ENCODE peak calls at places on chromosomes 11 and 22, in four cellular contexts. V, F, X and H are unnamed samples.

GRCh38 chr11:128553662-128554392 is 33.5 kb downstream of the ETS1 start:
- DNase-seq in V (no peak), F (no peak), X (no peak), H (no peak)

GRCh38 chr11:789951-790350 is at the start of gene CEND1:
- DNase-seq in X (no peak), V (no peak), F (peak; percentile 89), H (peak; percentile 95)

GRCh38 chr11:47469411-47470179 is 20.7 kb upstream of the RAPSN start:
- DNase-seq in V (no peak), X (no peak), F (no peak), H (no peak)

GRCh38 chr22:41909290-41910049 is 5.4 kb downstream of the SHISA8 start:
- DNase-seq in F (no peak), X (no peak), V (no peak), H (no peak)

GRCh38 chr11:95229199-95230053 is 1.6 kb downstream of the SESN3 start:
- DNase-seq in F (no peak), X (no peak), V (no peak), H (peak; percentile 14)

GRCh38 chr11:128686745-128687177 is 7.1 kb upstream of the FLI1 start:
- DNase-seq in V (no peak), X (no peak), F (no peak), H (peak; percentile 71)

GRCh38 chr11:67138922-67139321 is 19.9 kb downstream of the KDM2A start:
- DNase-seq in V (no peak), X (no peak), F (no peak), H (no peak)

GRCh38 chr11:29963796-29964195 is 53.0 kb downstream of the KCNA4 start:
- DNase-seq in X (no peak), F (no peak), V (no peak), H (no peak)

GRCh38 chr22:27542602-27543001 is 259.0 kb downstream of the MN1 start:
- DNase-seq in X (no peak), F (no peak), V (no peak), H (no peak)

GRCh38 chr11:86719781-86720463 is 47.5 kb upstream of the ME3 start:
- DNase-seq in X (no peak), V (no peak), F (no peak), H (no peak)

GRCh38 chr11:29333993-29334780 is 682.6 kb downstream of the KCNA4 start:
- DNase-seq in V (peak; percentile 32), F (no peak), X (peak; percentile 31), H (peak; percentile 23)

GRCh38 chr11:57646756-57647303 is 2.9 kb downstream of the YPEL4 start:
- DNase-seq in V (no peak), F (no peak), X (no peak), H (no peak)

GRCh38 chr11:95977534-95978174 is 53.7 kb upstream of the MTMR2 start:
- DNase-seq in F (no peak), V (peak; percentile 63), X (no peak), H (no peak)

GRCh38 chr22:43743131-43743530 is 69.0 kb downstream of the EFCAB6 start:
- DNase-seq in X (no peak), F (peak; percentile 9), V (no peak), H (no peak)

GRCh38 chr11:56783448-56784041 is 35.0 kb upstream of the OR9G4 start:
- DNase-seq in V (peak; percentile 49), X (no peak), F (peak; percentile 13), H (peak; percentile 12)

GRCh38 chr11:2997406-2997805 is 5.3 kb upstream of the NAP1L4 start:
- DNase-seq in X (no peak), V (no peak), F (no peak), H (no peak)

GRCh38 chr11:2998073-2998850 is 6.1 kb upstream of the NAP1L4 start:
- DNase-seq in F (peak; percentile 51), V (no peak), X (no peak), H (no peak)

GRCh38 chr11:3001496-3001895 is 9.4 kb upstream of the NAP1L4 start:
- DNase-seq in F (no peak), V (no peak), X (no peak), H (peak; percentile 55)

GRCh38 chr11:3000032-3000961 is 8.2 kb upstream of the NAP1L4 start:
- DNase-seq in X (no peak), F (no peak), V (no peak), H (peak; percentile 88)

GRCh38 chr11:2999464-2999998 is 7.4 kb upstream of the NAP1L4 start:
- DNase-seq in V (no peak), F (no peak), X (no peak), H (no peak)
- TF ChIP-seq MXI1 in V (no peak), F (no peak), X (no peak), H (no peak)

DNA sequence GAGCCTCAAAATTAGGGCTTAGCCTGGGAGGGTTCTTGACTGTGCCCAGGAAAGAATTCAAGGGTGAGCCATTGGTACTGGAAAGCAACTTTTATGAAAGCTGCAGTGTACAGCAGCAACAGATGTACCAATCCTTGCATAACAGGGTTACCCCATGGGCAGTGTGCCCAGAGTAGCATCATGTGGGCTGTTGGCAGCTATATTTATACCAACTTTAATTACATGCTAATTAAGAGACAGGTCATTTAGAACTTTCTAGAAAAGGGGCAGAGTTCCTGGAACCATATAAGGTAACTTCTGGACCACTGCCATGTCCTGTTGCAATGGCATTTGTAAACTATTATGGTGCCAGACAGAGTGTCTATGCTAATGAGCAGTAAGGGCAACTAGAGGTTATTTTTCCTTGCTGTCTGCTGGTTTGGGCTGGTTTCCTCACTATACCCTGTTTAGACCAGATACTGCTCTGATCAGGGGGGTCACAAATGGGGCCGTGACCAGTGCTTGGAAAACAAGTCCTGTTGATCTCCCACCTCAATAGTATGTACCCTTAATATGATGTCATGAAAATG is 1120.5 kb upstream of the RAG2 start:
- DNase-seq in V (no peak), X (no peak), F (no peak), H (no peak)
- TF ChIP-seq SIN3A in V (no peak), X (no peak), F (no peak), H (no peak)

DNA sequence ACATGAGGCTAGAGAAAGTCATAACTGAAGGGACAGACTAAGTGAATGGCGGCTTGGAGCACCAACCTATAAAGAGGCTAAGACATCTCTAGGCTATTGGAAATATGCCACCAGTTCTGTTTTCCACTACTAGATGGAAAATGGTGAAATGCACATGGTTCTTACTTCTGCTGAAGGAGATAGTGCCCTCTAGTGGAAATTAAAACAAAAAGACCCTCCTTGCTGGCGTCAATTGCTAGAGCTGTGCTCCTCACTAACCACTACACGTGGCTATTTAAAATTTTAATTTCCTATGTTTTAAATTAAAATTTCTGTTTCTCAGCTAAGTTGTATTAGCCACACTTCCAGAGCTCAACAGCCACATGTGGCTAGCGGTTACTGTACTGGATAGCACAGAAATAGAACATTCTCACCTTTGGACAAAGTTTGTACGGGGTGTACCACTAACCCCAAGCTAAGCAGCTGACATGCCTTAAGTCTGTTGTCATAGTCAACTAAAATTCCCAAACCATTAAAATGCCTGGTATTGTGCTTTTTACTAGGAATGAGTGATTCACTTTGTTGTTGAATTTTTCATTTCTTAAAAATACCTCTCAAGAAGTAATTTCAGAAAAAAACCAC is 34.1 kb upstream of the CALCA start:
- DNase-seq in V (peak; percentile 46), X (peak; percentile 0), F (peak; percentile 19), H (peak; percentile 3)
- TF ChIP-seq YY1 in V (no peak), X (no peak), F (no peak), H (no peak)

DNA sequence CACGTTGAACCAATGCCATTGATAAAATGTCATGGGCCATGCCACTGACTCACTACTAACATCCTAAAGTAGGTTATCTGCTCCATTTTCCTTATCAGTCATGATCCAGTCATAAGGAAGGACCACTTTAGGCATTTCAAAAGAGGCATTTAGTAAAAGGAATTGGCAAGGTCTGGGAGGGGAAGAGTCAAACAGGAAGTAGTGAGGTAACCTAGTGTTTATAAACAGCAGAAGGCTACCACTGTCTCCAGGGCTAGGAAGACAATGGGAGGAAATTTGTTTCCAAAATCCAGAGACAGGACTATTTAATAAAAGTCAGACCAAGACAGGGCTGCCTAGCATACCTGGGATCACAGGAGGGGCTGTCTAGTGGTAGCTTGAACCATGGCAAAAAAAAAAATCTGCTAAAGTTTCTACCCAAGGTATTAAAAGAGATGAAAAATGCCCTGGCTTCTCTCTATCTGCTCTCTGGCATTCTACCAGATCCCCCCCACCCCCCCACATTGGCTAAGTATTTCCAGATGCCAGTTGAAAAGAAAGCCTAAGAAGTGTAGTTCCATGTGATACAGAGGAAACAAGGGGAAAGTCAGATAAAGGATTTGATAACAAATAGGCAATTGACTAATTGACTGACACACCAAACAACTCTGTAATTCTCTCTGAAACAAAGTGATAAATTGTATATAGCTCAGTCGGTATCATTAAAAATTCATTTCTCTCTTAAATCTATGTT is 50.4 kb upstream of the C11orf87 start:
- DNase-seq in V (no peak), F (no peak), X (no peak), H (peak; percentile 20)
- TF ChIP-seq MXI1 in V (no peak), F (no peak), X (no peak), H (no peak)

DNA sequence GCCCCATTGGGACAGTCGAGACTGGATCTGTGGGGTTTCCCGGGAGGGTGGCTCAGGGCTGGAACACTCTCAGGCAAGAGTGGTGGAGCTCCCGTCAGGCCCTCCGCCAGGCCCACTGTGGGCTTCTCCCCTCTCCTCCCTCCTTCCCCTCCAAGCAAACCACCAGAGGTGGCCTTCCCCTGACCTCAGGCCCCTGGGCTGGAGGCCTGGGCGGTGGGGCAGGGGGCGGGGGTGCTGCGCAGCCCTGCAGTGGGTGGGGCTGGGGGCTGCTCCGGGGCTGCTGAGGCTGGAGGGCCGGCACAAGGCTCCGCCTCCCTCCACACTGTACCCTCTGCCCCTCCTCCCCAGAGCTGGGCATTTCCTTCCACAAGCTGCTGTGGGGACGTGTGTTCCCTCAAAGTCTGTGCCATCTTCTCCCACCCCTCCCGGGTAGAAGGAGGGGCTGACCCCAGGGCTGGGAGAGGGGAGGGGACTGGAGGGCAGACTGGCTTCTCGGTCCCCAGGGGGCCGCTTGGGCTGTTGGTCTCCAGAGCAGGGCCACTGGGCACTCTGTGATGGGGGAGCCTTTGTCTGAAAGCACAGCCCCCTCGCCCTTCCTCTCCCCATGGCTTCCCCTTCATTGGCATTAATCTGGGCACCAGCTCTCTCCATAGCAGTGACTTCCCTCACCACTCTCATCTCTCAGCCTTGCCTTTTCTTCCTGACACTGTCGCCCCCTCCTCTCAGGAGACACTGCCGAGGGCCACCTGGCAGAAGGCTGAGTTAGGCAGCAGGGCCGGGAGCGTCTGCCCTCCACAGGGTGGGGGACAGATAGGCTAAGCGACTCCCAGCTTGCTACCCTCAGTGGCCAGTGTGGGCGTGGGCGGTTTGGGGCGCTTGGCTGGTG is 7.1 kb downstream of the RCOR2 start:
- DNase-seq in F (no peak), V (no peak), X (no peak), H (peak; percentile 94)
- TF ChIP-seq SIN3A in F (no peak), V (no peak), X (no peak), H (no peak)

DNA sequence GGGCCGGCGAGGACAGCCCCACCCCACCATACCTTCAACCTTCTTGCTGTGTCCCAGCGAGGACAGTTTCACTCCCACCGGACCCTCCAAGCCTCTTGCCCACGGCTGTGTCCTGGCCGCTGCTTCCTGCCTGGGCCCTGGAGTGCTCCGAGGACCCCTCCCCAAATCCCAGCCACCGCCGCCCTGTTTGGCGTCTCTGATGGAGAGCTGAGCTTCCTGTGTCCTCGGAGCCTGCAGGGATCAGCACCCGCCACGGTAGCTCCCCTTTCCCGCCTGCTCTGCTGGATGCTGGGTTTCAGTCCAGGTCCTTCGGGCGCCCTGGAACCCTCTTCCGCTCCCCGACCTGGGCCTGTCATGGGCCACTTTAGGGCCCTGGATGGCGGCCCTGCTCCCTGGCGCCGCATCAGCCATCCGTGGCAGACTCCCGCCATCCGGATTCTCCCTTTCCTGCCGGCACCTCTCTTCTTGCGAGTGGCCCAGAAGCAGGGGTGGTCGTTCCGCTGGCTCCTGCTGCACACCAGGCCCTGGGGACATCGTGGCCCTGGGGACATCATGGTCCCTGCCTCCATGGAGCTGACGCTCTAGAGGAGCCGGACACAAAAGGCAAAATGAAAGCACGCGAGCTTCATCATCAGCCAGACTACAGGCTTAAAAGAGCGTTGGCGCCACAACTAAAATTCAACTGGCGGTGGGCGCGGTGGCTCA is 34.3 kb upstream of the GAL start:
- DNase-seq in X (no peak), V (no peak), F (no peak), H (no peak)
- TF ChIP-seq YY1 in X (no peak), V (no peak), F (no peak), H (no peak)